ENCODE peak calls at places on chromosomes 7 and 10, in four cellular contexts. A is GM12865, B is astrocyte, L is fibroblast of the aortic adventitia. V is an unnamed sample.

GRCh38 chr10:71933651-71934050 is 30.5 kb upstream of the CHST3 start:
- DNase-seq in B (no peak), L (no peak), A (peak), V (peak)

GRCh38 chr10:91349381-91349780 is 60.8 kb upstream of the HECTD2 start:
- DNase-seq in A (no peak), L (peak), B (peak), V (no peak)

GRCh38 chr10:15035385-15036301 is 8.1 kb upstream of the OLAH start:
- DNase-seq in B (peak), A (peak), L (peak), V (no peak)

GRCh38 chr7:26393855-26394254 is 102.2 kb downstream of the SNX10 start:
- DNase-seq in B (no peak), A (no peak), L (no peak), V (no peak)

GRCh38 chr7:142611566-142612250 is 137.6 kb upstream of the PRSS1 start:
- DNase-seq in B (no peak), A (no peak), L (no peak), V (no peak)

GRCh38 chr7:13179011-13179574 is 491.7 kb downstream of the ARL4A start:
- DNase-seq in A (peak), B (no peak), L (peak), V (no peak)

GRCh38 chr10:23479798-23480473 is 41.1 kb downstream of the OTUD1 start:
- DNase-seq in A (no peak), L (no peak), B (no peak), V (no peak)

GRCh38 chr10:13877154-13877909 is 290.6 kb downstream of the PRPF18 start:
- DNase-seq in B (peak), L (peak), A (no peak), V (no peak)

GRCh38 chr7:45402480-45403218 is 171.5 kb upstream of the ADCY1 start:
- DNase-seq in L (peak), B (peak), A (peak), V (no peak)

GRCh38 chr7:116139007-116139406 is 71.3 kb upstream of the TES start:
- DNase-seq in A (no peak), L (no peak), B (peak), V (no peak)

GRCh38 chr10:106925187-106925586 is 239.3 kb downstream of the SORCS1 start:
- DNase-seq in B (no peak), L (no peak), A (no peak), V (no peak)

GRCh38 chr10:38094923-38095574 is 912 bp downstream of the ZNF37A start:
- DNase-seq in L (peak), A (peak), B (no peak), V (no peak)

GRCh38 chr10:22183771-22184466 is 33.9 kb downstream of the EBLN1 start:
- DNase-seq in L (peak), A (no peak), B (no peak), V (no peak)

GRCh38 chr10:34206078-34206477 is 609.0 kb downstream of the PARD3 start:
- DNase-seq in A (peak), B (no peak), L (no peak), V (no peak)

GRCh38 chr7:19489162-19489820 is 219.5 kb downstream of the POLR1F start:
- DNase-seq in L (no peak), A (no peak), B (no peak), V (no peak)

GRCh38 chr7:25095516-25096345 is 29.3 kb downstream of the CYCS start:
- DNase-seq in B (no peak), A (no peak), L (peak), V (no peak)

GRCh38 chr7:39428221-39428620 is 138.0 kb upstream of the YAE1 start:
- DNase-seq in A (no peak), L (peak), B (peak), V (no peak)

GRCh38 chr7:123961731-123962130 is 36.7 kb downstream of the SPAM1 start:
- DNase-seq in B (no peak), A (peak), L (no peak), V (no peak)

DNA sequence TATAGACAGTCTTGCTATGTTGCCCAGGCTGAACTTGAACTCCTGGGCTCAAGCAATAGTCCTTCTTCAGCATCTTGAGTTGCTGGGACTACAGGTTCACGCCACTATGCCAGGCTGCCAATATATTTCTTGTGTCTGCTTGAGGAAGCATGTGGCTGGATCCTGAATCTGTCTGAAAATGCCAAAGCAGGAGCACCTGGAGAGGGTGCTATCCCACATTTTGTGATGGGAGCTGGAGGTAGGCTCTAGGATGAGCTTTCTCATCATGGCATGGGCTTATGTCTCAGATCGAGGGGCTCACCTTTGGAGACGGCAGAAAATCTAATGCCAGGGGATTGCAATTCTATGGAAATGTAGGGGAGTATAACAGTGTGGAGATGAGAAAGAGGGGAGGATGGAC is 744.2 kb downstream of the GRID1 start:
- DNase-seq in A (no peak), L (no peak), B (no peak), V (no peak)
- TF ChIP-seq CTCF in A (no peak), L (no peak), B (no peak), V (no peak)

DNA sequence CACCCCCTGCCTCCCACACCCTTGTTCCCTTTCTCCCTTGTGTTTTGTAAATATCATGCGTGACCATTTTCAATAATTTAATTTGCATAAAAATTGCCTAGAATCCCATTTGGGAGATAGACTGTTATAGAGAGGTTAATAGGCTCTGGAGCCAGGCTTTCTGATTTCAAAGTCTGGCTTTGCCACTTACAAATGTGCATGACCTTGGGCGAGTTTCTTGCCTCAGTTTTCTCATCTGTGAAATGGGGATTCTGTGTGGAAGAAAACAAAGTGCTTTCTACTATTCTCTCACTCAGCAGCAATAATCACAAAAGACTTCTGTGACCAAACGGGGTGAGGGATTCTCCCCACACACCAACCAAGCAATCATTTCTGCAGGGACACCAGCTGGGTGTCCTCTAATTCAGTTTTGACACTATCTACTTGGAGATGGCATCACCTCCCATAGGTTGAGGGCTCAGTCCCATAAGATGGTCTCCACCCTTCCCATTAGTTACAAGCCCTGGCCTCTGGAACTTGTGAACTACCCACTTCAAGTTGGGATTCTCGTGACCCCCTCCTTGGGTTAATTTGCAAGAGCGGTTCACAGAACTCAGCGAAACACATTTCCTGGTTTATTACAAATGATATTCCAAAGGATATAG is 3.5 kb upstream of the ZNF22 start:
- DNase-seq in L (no peak), A (no peak), B (no peak), V (no peak)
- TF ChIP-seq CTCF in L (no peak), A (no peak), B (no peak), V (no peak)

DNA sequence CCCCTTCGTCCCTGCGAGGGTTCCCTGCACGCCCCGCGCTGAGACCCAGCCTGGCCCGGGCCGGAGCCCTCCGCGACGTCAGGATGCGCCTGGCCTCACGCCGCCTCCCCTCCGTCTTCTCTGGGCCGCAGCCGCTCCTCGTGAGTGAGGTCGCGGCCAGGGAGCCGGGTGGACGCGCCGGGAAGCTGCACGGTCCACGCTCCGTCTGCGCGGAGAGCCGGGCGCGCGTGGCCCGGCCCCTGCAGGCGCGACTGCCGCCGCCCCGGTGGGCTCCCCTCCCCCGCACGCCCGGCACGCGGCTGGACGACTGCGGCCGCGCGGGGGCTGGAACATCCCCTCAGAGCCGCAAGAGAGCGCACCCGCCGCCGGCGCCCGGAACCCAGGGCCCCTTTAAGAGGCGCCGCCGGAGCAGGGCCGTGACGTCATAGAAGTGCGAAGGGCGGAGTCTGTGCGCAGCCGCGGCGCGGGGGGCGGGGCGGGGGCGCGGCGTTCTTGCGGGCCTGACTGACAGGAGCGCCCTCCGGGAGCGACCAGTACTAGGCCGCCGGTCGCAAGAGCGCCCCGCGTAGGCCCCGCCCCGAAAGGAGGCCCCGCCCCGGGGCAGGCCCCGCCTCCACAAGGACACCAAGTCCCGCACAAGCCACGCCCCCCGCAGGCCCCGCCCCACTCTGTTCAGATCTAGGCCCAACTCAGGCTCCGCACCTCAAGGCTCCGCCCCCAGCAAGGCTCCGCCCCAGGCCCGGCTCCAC is 449 bp upstream of the INPP5A start:
- DNase-seq in B (peak), L (peak), A (peak), V (peak)
- TF ChIP-seq CTCF in B (no peak), L (peak), A (peak), V (no peak)

GRCh38 chr7:30912454-30912985 is 867 bp downstream of the AQP1 start:
- DNase-seq in B (no peak), A (no peak), L (no peak), V (no peak)

GRCh38 chr7:30912021-30912420 is 368 bp downstream of the AQP1 start:
- DNase-seq in L (no peak), A (no peak), B (no peak), V (no peak)

GRCh38 chr7:30910369-30911073 is 1.1 kb upstream of the AQP1 start:
- DNase-seq in B (no peak), L (no peak), A (no peak), V (no peak)

GRCh38 chr7:30911133-30911532 is 520 bp upstream of the AQP1 start:
- DNase-seq in A (no peak), L (no peak), B (no peak), V (no peak)

DNA sequence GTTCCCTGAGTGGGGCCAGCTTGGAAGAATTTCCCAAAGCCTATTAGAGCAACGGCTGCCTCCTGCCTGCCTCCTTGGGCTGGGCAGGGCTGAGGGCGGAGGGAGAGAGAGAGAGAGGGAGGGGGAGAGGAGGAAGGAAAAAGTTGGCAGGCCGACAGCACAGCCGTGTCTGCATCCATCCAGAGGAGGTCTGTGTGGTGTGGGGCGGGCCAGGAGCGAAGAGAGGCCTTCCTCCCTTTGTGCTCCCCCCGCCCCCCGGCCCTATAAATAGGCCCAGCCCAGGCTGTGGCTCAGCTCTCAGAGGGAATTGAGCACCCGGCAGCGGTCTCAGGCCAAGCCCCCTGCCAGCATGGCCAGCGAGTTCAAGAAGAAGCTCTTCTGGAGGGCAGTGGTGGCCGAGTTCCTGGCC is at the start of gene AQP1:
- DNase-seq in A (no peak), B (peak), L (peak), V (no peak)
- TF ChIP-seq CTCF in A (no peak), B (no peak), L (no peak), V (no peak)